ENCODE peak calls at places on chromosomes 7 and 10, in seven cellular contexts. L is SK-N-SH; F is GM23248; X is naive thymus-derived CD4-positive, alpha-beta T cell; Q is heart left ventricle; P is breast epithelium; M is WERI-Rb-1. K is an unnamed sample.

GRCh38 chr7:106059556-106059955 is 52.6 kb downstream of the SYPL1 start:
- DNase-seq in L (no peak), F (peak; percentile 31), X (no peak), Q (no peak), P (no peak), M (no peak), K (no peak)

GRCh38 chr7:98194672-98195457 is 16.4 kb upstream of the BHLHA15 start:
- DNase-seq in L (no peak), F (no peak), X (no peak), Q (no peak), P (no peak), M (no peak), K (no peak)

GRCh38 chr7:43568529-43568928 is 14.4 kb upstream of the STK17A start:
- DNase-seq in L (no peak), F (peak; percentile 44), X (no peak), Q (no peak), P (peak; percentile 94), M (no peak), K (no peak)

GRCh38 chr7:115128163-115128562 is 206.3 kb downstream of the MDFIC start:
- DNase-seq in L (no peak), F (no peak), X (no peak), Q (no peak), P (no peak), M (no peak), K (no peak)

GRCh38 chr7:50679218-50680007 is 103.3 kb downstream of the GRB10 start:
- DNase-seq in L (peak; percentile 80), F (peak; percentile 52), X (peak; percentile 52), Q (no peak), P (no peak), M (no peak), K (no peak)

GRCh38 chr7:24715661-24716479 is 41.4 kb downstream of the GSDME start:
- DNase-seq in L (peak; percentile 58), F (peak; percentile 74), X (no peak), Q (no peak), P (no peak), M (peak; percentile 52), K (no peak)

GRCh38 chr7:10648289-10648688 is 325.4 kb upstream of the PHF14 start:
- DNase-seq in L (no peak), F (no peak), X (no peak), Q (no peak), P (no peak), M (no peak), K (no peak)

GRCh38 chr7:81501220-81501619 is 268.6 kb downstream of the HGF start:
- DNase-seq in L (peak; percentile 33), F (peak; percentile 53), X (no peak), Q (no peak), P (no peak), M (no peak), K (no peak)

GRCh38 chr10:117409549-117410283 is 34.5 kb upstream of the PDZD8 start:
- DNase-seq in L (no peak), F (no peak), X (no peak), Q (no peak), P (no peak), M (no peak), K (no peak)

GRCh38 chr10:110857265-110858158 is 14.2 kb upstream of the PDCD4 start:
- DNase-seq in L (no peak), F (peak; percentile 33), X (no peak), Q (peak; percentile 42), P (no peak), M (no peak), K (peak; percentile 61)

GRCh38 chr7:115799430-115799829 is 231.1 kb downstream of the TFEC start:
- DNase-seq in L (no peak), F (no peak), X (no peak), Q (no peak), P (no peak), M (no peak), K (no peak)

GRCh38 chr7:101031082-101031481 is 11.2 kb downstream of the MUC17 start:
- DNase-seq in L (no peak), F (no peak), X (no peak), Q (no peak), P (no peak), M (no peak), K (no peak)

GRCh38 chr7:80428161-80429054 is 83.5 kb downstream of the GNAT3 start:
- DNase-seq in L (peak; percentile 37), F (peak; percentile 75), X (no peak), Q (no peak), P (no peak), M (peak; percentile 27), K (no peak)

GRCh38 chr7:35248576-35249536 is 5.0 kb downstream of the TBX20 start:
- DNase-seq in L (no peak), F (no peak), X (no peak), Q (peak; percentile 28), P (no peak), M (no peak), K (no peak)
- H3K27me3 ChIP-seq in L (no peaks in the 10 kb centered on the region), F (peaks cover 72% of the 10 kb centered on the region), X (no peaks in the 10 kb centered on the region), Q (peaks cover 3% of the 10 kb centered on the region), P (peaks cover 94% of the 10 kb centered on the region), M (no peaks in the 10 kb centered on the region), K (peaks cover 98% of the 10 kb centered on the region)

GRCh38 chr7:150385240-150385830 is 6.2 kb downstream of the ZNF775 start:
- DNase-seq in L (peak; percentile 60), F (no peak), X (no peak), Q (no peak), P (no peak), M (peak; percentile 65), K (peak; percentile 56)

GRCh38 chr7:150382123-150382843 is 3.2 kb downstream of the ZNF775 start:
- DNase-seq in L (no peak), F (no peak), X (no peak), Q (no peak), P (peak; percentile 45), M (no peak), K (no peak)

GRCh38 chr7:150383710-150384397 is 4.7 kb downstream of the ZNF775 start:
- DNase-seq in L (peak; percentile 49), F (no peak), X (no peak), Q (no peak), P (peak; percentile 91), M (peak; percentile 100), K (peak; percentile 83)

GRCh38 chr7:150382844-150383225 is 3.7 kb downstream of the ZNF775 start:
- DNase-seq in L (no peak), F (no peak), X (no peak), Q (no peak), P (no peak), M (no peak), K (no peak)

GRCh38 chr7:150384406-150385239 is 5.5 kb downstream of the ZNF775 start:
- DNase-seq in L (peak; percentile 28), F (no peak), X (no peak), Q (no peak), P (no peak), M (no peak), K (peak; percentile 60)
- H3K27ac ChIP-seq in L (no peak overlapping the region), F (no peak overlapping the region), X (no peak overlapping the region), Q (no peak overlapping the region), P (peak overlapping the region; percentile 72), M (peak overlapping the region; percentile 97), K (peak overlapping the region; percentile 54)

GRCh38 chr10:129959544-129960492 is 4.3 kb downstream of the EBF3 start:
- DNase-seq in L (no peak), F (no peak), X (no peak), Q (no peak), P (no peak), M (peak; percentile 33), K (peak; percentile 53)
- H3K27me3 ChIP-seq in L (peaks cover 63% of the 10 kb centered on the region), F (peaks cover 77% of the 10 kb centered on the region), X (no peaks in the 10 kb centered on the region), Q (peaks cover 57% of the 10 kb centered on the region), P (peaks cover 93% of the 10 kb centered on the region), M (peaks cover 54% of the 10 kb centered on the region), K (peaks cover 62% of the 10 kb centered on the region)

DNA sequence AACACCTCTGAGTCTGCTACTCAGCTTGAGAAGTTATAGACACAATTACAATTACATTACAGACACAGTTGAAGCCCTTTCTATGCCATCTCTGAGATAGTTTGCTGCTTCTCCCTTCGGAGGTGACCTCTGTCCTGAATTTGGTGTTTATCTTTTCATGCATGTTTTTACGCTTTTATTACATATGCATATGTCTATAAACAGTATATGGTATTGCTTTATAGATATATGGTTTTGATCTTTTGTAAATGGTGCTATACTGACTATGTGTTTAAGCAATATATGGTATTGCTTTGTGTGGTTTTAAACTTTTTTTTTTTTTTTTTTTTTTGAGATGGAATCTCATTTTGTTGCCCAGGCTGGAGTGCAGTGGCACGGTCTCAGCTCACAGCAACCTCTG is 48.4 kb downstream of the HK1 start:
- DNase-seq in L (no peak), F (no peak), X (no peak), Q (no peak), P (no peak), M (no peak), K (no peak)
- H3K27ac ChIP-seq in L (no peak overlapping the region), F (no peak overlapping the region), X (no peak overlapping the region), Q (peak overlapping the region; percentile 92), P (peak overlapping the region; percentile 45), M (no peak overlapping the region), K (peak overlapping the region; percentile 61)

GRCh38 chr7:1247527-1248041 is 14.9 kb downstream of the UNCX start:
- DNase-seq in L (peak; percentile 76), F (peak; percentile 30), X (no peak), Q (no peak), P (no peak), M (peak; percentile 38), K (no peak)
- H3K27me3 ChIP-seq in L (peaks cover 95% of the 10 kb centered on the region), F (peaks cover 91% of the 10 kb centered on the region), X (peaks cover 10% of the 10 kb centered on the region), Q (peaks cover 99% of the 10 kb centered on the region), P (peaks cover 99% of the 10 kb centered on the region), M (peaks cover 18% of the 10 kb centered on the region), K (peaks cover 100% of the 10 kb centered on the region)

DNA sequence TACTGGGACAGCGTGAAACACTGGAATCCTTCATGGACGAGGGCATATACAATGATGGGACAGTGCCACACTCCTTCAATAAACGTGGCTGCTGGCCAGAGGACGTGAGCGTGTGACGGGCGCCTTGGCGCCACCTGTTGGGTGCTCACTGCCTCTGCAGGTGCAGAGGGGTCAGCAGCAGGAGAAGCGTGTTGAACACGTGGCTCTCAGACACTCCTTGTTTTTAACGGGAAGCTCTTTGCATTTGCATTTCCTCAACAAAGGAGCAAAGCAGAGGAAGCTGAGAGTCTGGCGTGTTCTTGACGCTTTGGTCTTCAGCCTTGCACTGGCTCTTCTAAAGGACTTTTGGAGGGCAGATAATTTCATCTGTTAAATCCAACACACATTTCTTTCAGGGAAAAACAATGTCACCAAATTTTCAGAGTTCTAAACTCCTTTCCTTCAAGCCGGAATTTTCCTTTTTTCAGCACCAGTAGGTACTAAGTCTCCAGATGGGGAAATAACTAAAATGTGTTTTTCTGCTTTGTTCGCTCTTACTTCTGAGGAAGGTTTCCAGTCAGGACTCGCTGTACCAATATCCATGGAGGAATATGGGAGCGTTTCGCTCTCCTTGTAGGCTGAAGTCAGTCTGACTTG is 2.9 kb upstream of the GET4 start:
- DNase-seq in L (peak; percentile 93), F (peak; percentile 95), X (peak; percentile 60), Q (peak; percentile 91), P (peak; percentile 84), M (peak; percentile 78), K (peak; percentile 95)
- H3K27ac ChIP-seq in L (peak overlapping the region; percentile 27), F (peak overlapping the region; percentile 37), X (peak overlapping the region; percentile 22), Q (peak overlapping the region; percentile 42), P (peak overlapping the region; percentile 71), M (peak overlapping the region; percentile 43), K (peak overlapping the region; percentile 84)